ENCODE peak calls at places on chromosomes 7 and 10, in seven cellular contexts. A, O, P, F, C, G and X are unnamed samples.

GRCh38 chr7:48424731-48425130 is 253.5 kb downstream of the ABCA13 start:
- DNase-seq in A (no peak), G (no peak), F (no peak), C (peak), O (no peak), P (no peak), X (no peak)

GRCh38 chr7:154857728-154858681 is 144.9 kb downstream of the PAXIP1 start:
- DNase-seq in F (no peak), O (no peak), P (no peak), C (peak), G (no peak), A (no peak), X (no peak)

GRCh38 chr10:74927701-74928100 is 101.3 kb downstream of the KAT6B start:
- DNase-seq in C (no peak), F (no peak), A (no peak), O (no peak), P (no peak), G (no peak), X (no peak)

GRCh38 chr10:117461766-117462423 is 80.7 kb upstream of the EMX2 start:
- DNase-seq in P (no peak), O (no peak), C (peak), F (peak), G (no peak), A (peak), X (no peak)

GRCh38 chr7:100510437-100511239 is 26.9 kb downstream of the NYAP1 start:
- DNase-seq in G (no peak), P (no peak), C (no peak), A (no peak), O (no peak), F (no peak), X (no peak)

GRCh38 chr10:132434405-132435005 is 37.5 kb downstream of the PWWP2B start:
- DNase-seq in C (peak), O (peak), A (no peak), F (no peak), G (peak), P (peak), X (no peak)

GRCh38 chr7:133828906-133829305 is 298.2 kb upstream of the LRGUK start:
- DNase-seq in A (no peak), C (no peak), F (no peak), P (no peak), G (no peak), O (no peak), X (no peak)

GRCh38 chr10:96370575-96371157 is 11.9 kb upstream of the OPALIN start:
- DNase-seq in G (peak), O (peak), F (no peak), A (no peak), C (peak), P (peak), X (peak)

GRCh38 chr10:15439381-15439837 is 68.3 kb upstream of the FAM171A1 start:
- DNase-seq in C (peak), O (no peak), P (no peak), G (no peak), F (peak), A (peak), X (no peak)

GRCh38 chr10:103871006-103871405 is 15.6 kb upstream of the SH3PXD2A start:
- DNase-seq in G (no peak), F (no peak), P (no peak), C (no peak), O (no peak), A (no peak), X (no peak)

GRCh38 chr10:61642692-61643091 is 20.0 kb upstream of the CABCOCO1 start:
- DNase-seq in C (no peak), G (no peak), F (no peak), O (no peak), P (no peak), A (no peak), X (no peak)

GRCh38 chr7:94949532-94949931 is 42.1 kb downstream of the PPP1R9A start:
- DNase-seq in P (no peak), G (no peak), C (no peak), A (no peak), F (no peak), O (no peak), X (no peak)

GRCh38 chr7:5428470-5429252 is 5.0 kb upstream of the TNRC18 start:
- DNase-seq in C (no peak), F (no peak), P (peak), G (no peak), A (peak), O (peak), X (peak)

GRCh38 chr7:105653441-105654005 is 72.2 kb upstream of the EFCAB10 start:
- DNase-seq in A (no peak), P (peak), O (no peak), C (no peak), F (no peak), G (no peak), X (no peak)

GRCh38 chr10:95429639-95430038 is 131.5 kb downstream of the SORBS1 start:
- DNase-seq in C (no peak), G (no peak), O (no peak), F (no peak), A (no peak), P (no peak), X (no peak)

GRCh38 chr7:106840342-106840741 is 24.7 kb upstream of the PIK3CG start:
- DNase-seq in P (no peak), F (peak), A (no peak), O (no peak), G (no peak), C (no peak), X (no peak)

GRCh38 chr10:13690281-13690825 is 103.6 kb downstream of the PRPF18 start:
- DNase-seq in G (no peak), F (no peak), A (no peak), O (no peak), P (no peak), C (no peak), X (no peak)

GRCh38 chr7:24381919-24382505 is 98.0 kb downstream of the NPY start:
- DNase-seq in G (no peak), P (no peak), C (peak), A (no peak), O (no peak), F (no peak), X (no peak)